ENCODE peak calls at places on chromosomes 6 and 20, in five cellular contexts. Q, M, U, G and S are unnamed samples.
A peak's percentile ranks its signal among the peaks of the same experiment; 100 is the strongest.

GRCh38 chr6:43172127-43173007 is 1.3 kb downstream of the SRF start:
- DNase-seq in Q (peak; percentile 93), M (no peak), U (peak; percentile 62), G (peak; percentile 36), S (peak; percentile 43)

GRCh38 chr6:87264481-87264880 is 57.9 kb upstream of the SMIM8 start:
- DNase-seq in Q (no peak), M (no peak), U (no peak), G (no peak), S (no peak)

GRCh38 chr20:48818481-48818987 is 9.3 kb downstream of the PREX1 start:
- DNase-seq in Q (peak; percentile 86), M (no peak), U (peak; percentile 26), G (no peak), S (no peak)

GRCh38 chr6:87277123-87277522 is 45.3 kb upstream of the SMIM8 start:
- DNase-seq in Q (no peak), M (no peak), U (no peak), G (peak; percentile 11), S (no peak)

GRCh38 chr20:57999465-58000111 is 228.9 kb downstream of the ANKRD60 start:
- DNase-seq in Q (peak; percentile 71), M (no peak), U (peak; percentile 63), G (no peak), S (no peak)

GRCh38 chr6:142935553-142936517 is 9.1 kb downstream of the HIVEP2 start:
- DNase-seq in Q (peak; percentile 85), M (no peak), U (peak; percentile 19), G (no peak), S (no peak)

GRCh38 chr6:70266142-70266541 is 36.7 kb downstream of the COL9A1 start:
- DNase-seq in Q (no peak), M (no peak), U (no peak), G (no peak), S (no peak)

GRCh38 chr6:145327497-145328055 is 407.7 kb downstream of the EPM2A start:
- DNase-seq in Q (no peak), M (no peak), U (no peak), G (no peak), S (no peak)

GRCh38 chr6:68653074-68653705 is 18.1 kb downstream of the ADGRB3 start:
- DNase-seq in Q (no peak), M (no peak), U (no peak), G (no peak), S (no peak)
- TF ChIP-seq CTCF in Q (no peak), M (no peak), U (no peak), G (no peak), S (no peak)

GRCh38 chr20:9306521-9306920 is 207.9 kb upstream of the LAMP5 start:
- DNase-seq in Q (no peak), M (peak; percentile 49), U (no peak), G (peak; percentile 49), S (no peak)

GRCh38 chr20:9311132-9311531 is 203.3 kb upstream of the LAMP5 start:
- DNase-seq in Q (no peak), M (no peak), U (no peak), G (peak; percentile 32), S (no peak)
- H3K27ac ChIP-seq in Q (no peak overlapping the region), M (peak overlapping the region; percentile 53), U (no peak overlapping the region), G (no peak overlapping the region), S (no peak overlapping the region)

GRCh38 chr6:147700436-147701209 is 192.1 kb downstream of the SAMD5 start:
- DNase-seq in Q (no peak), M (no peak), U (no peak), G (peak; percentile 14), S (no peak)

GRCh38 chr6:147695819-147696218 is 187.3 kb downstream of the SAMD5 start:
- DNase-seq in Q (no peak), M (no peak), U (no peak), G (no peak), S (no peak)

GRCh38 chr6:147699637-147700036 is 191.1 kb downstream of the SAMD5 start:
- DNase-seq in Q (no peak), M (peak; percentile 6), U (no peak), G (peak; percentile 81), S (no peak)
- H3K9me3 ChIP-seq in Q (no peaks in the 10 kb centered on the region), M (no peaks in the 10 kb centered on the region), U (no peaks in the 10 kb centered on the region), G (no peaks in the 10 kb centered on the region), S (no peaks in the 10 kb centered on the region)

GRCh38 chr6:135102191-135102590 is 47.6 kb upstream of the HBS1L start:
- DNase-seq in Q (no peak), M (no peak), U (no peak), G (no peak), S (no peak)
- TF ChIP-seq CTCF in Q (no peak), M (no peak), U (no peak), G (no peak), S (no peak)

GRCh38 chr6:49490633-49491032 is 9.1 kb upstream of the GLYATL3 start:
- DNase-seq in Q (no peak), M (no peak), U (no peak), G (no peak), S (no peak)
- H3K27ac ChIP-seq in Q (no peak overlapping the region), M (no peak overlapping the region), U (no peak overlapping the region), G (no peak overlapping the region), S (no peak overlapping the region)

GRCh38 chr20:21517566-21518277 is 3.9 kb upstream of the NKX2-2 start:
- DNase-seq in Q (no peak), M (no peak), U (no peak), G (no peak), S (no peak)
- H3K9me3 ChIP-seq in Q (no peaks in the 10 kb centered on the region), M (no peaks in the 10 kb centered on the region), U (no peaks in the 10 kb centered on the region), G (no peaks in the 10 kb centered on the region), S (no peaks in the 10 kb centered on the region)

GRCh38 chr6:6105472-6106036 is 98.8 kb upstream of the NRN1 start:
- DNase-seq in Q (no peak), M (no peak), U (no peak), G (no peak), S (no peak)
- TF ChIP-seq CTCF in Q (peak; percentile 33), M (no peak), U (peak; percentile 16), G (no peak), S (no peak)

GRCh38 chr6:16953905-16954304 is 147.9 kb upstream of the STMND1 start:
- DNase-seq in Q (no peak), M (no peak), U (no peak), G (no peak), S (no peak)

GRCh38 chr6:16956371-16956770 is 145.5 kb upstream of the STMND1 start:
- DNase-seq in Q (no peak), M (no peak), U (no peak), G (no peak), S (no peak)

GRCh38 chr6:16950825-16951495 is 150.9 kb upstream of the STMND1 start:
- DNase-seq in Q (no peak), M (no peak), U (no peak), G (peak; percentile 56), S (no peak)

GRCh38 chr6:16959789-16960188 is 142.1 kb upstream of the STMND1 start:
- DNase-seq in Q (no peak), M (no peak), U (no peak), G (no peak), S (no peak)

GRCh38 chr6:16955899-16956298 is 146.0 kb upstream of the STMND1 start:
- DNase-seq in Q (no peak), M (no peak), U (no peak), G (no peak), S (no peak)
- H3K27ac ChIP-seq in Q (no peak overlapping the region), M (no peak overlapping the region), U (no peak overlapping the region), G (no peak overlapping the region), S (no peak overlapping the region)

DNA sequence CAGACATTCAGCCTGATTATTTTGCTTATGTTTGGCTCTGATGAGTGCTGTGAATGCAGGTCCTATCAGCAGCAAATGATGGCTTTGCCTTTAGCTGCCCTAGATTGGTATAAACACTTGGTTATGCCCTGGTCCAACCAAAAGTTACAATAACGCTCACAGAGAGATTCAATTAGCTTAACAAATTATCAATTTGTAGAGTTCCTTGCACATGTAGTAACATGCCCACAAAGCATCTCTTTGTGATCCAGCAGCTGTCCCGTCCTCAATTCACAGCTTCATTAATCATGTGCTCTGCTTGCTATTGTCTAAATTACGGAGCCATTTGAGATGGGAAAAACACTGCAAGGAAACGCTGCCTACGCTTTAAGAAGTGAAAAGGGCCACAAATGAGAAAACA is 457.9 kb downstream of the HDGFL1 start:
- DNase-seq in Q (no peak), M (no peak), U (no peak), G (peak; percentile 12), S (no peak)
- H3K9me3 ChIP-seq in Q (no peaks in the 10 kb centered on the region), M (no peaks in the 10 kb centered on the region), U (no peaks in the 10 kb centered on the region), G (no peaks in the 10 kb centered on the region), S (no peaks in the 10 kb centered on the region)